ENCODE peak calls at places on chromosomes 6 and 20, in five cellular contexts. One of them, this sample, is unnamed.

GRCh38 chr20:59785986-59786753 is 147.3 kb downstream of the SYCP2 start:
- DNase-seq in A673: no peak
- DNase-seq in fibroblast of lung: no peak
- DNase-seq in heart right ventricle: no peak
- DNase-seq in breast epithelium: peak; percentile 17
- DNase-seq in this sample: no peak

GRCh38 chr20:31764641-31765305 is 25.7 kb downstream of the TPX2 start:
- DNase-seq in A673: no peak
- DNase-seq in fibroblast of lung: no peak
- DNase-seq in heart right ventricle: no peak
- DNase-seq in breast epithelium: no peak
- DNase-seq in this sample: no peak

GRCh38 chr6:144104898-144105487 is 9.6 kb upstream of the SF3B5 start:
- DNase-seq in A673: peak; percentile 85
- DNase-seq in fibroblast of lung: peak; percentile 87
- DNase-seq in heart right ventricle: peak; percentile 74
- DNase-seq in breast epithelium: no peak
- DNase-seq in this sample: no peak

GRCh38 chr6:165422192-165422591 is 112.8 kb upstream of the C6orf118 start:
- DNase-seq in A673: no peak
- DNase-seq in fibroblast of lung: no peak
- DNase-seq in heart right ventricle: no peak
- DNase-seq in breast epithelium: no peak
- DNase-seq in this sample: no peak

GRCh38 chr6:11755725-11756124 is 22.9 kb downstream of the ADTRP start:
- DNase-seq in A673: no peak
- DNase-seq in fibroblast of lung: no peak
- DNase-seq in heart right ventricle: no peak
- DNase-seq in breast epithelium: no peak
- DNase-seq in this sample: no peak

GRCh38 chr6:37056439-37057127 is 51.1 kb downstream of the FGD2 start:
- DNase-seq in A673: no peak
- DNase-seq in fibroblast of lung: peak; percentile 26
- DNase-seq in heart right ventricle: no peak
- DNase-seq in breast epithelium: peak; percentile 55
- DNase-seq in this sample: no peak

GRCh38 chr20:36845288-36845969 is 30.5 kb upstream of the TLDC2 start:
- DNase-seq in A673: peak; percentile 69
- DNase-seq in fibroblast of lung: no peak
- DNase-seq in heart right ventricle: no peak
- DNase-seq in breast epithelium: no peak
- DNase-seq in this sample: no peak

GRCh38 chr6:25112207-25112874 is 166.8 kb upstream of the CARMIL1 start:
- DNase-seq in A673: no peak
- DNase-seq in fibroblast of lung: peak; percentile 25
- DNase-seq in heart right ventricle: no peak
- DNase-seq in breast epithelium: no peak
- DNase-seq in this sample: no peak

GRCh38 chr20:11711214-11711613 is 206.5 kb upstream of the BTBD3 start:
- DNase-seq in A673: no peak
- DNase-seq in fibroblast of lung: no peak
- DNase-seq in heart right ventricle: no peak
- DNase-seq in breast epithelium: no peak
- DNase-seq in this sample: no peak

GRCh38 chr6:5034328-5034727 is 30.5 kb upstream of the RPP40 start:
- DNase-seq in A673: no peak
- DNase-seq in fibroblast of lung: no peak
- DNase-seq in heart right ventricle: no peak
- DNase-seq in breast epithelium: no peak
- DNase-seq in this sample: no peak

GRCh38 chr20:55667955-55668354 is 337.4 kb downstream of the CBLN4 start:
- DNase-seq in A673: no peak
- DNase-seq in fibroblast of lung: no peak
- DNase-seq in heart right ventricle: no peak
- DNase-seq in breast epithelium: no peak
- DNase-seq in this sample: no peak

GRCh38 chr6:134034478-134034877 is 17.9 kb downstream of the SLC2A12 start:
- DNase-seq in A673: no peak
- DNase-seq in fibroblast of lung: no peak
- DNase-seq in heart right ventricle: no peak
- DNase-seq in breast epithelium: no peak
- DNase-seq in this sample: no peak

GRCh38 chr6:123810214-123810613 is 6.5 kb downstream of the NKAIN2 start:
- DNase-seq in A673: no peak
- DNase-seq in fibroblast of lung: no peak
- DNase-seq in heart right ventricle: no peak
- DNase-seq in breast epithelium: no peak
- DNase-seq in this sample: no peak

GRCh38 chr6:11202513-11203305 is 29.8 kb downstream of the NEDD9 start:
- DNase-seq in A673: peak; percentile 82
- DNase-seq in fibroblast of lung: peak; percentile 19
- DNase-seq in heart right ventricle: no peak
- DNase-seq in breast epithelium: no peak
- DNase-seq in this sample: no peak

GRCh38 chr6:57305754-57306153 is 11.7 kb upstream of the PRIM2 start:
- DNase-seq in A673: no peak
- DNase-seq in fibroblast of lung: peak; percentile 42
- DNase-seq in heart right ventricle: no peak
- DNase-seq in breast epithelium: no peak
- DNase-seq in this sample: no peak

GRCh38 chr6:160118620-160119234 is 2.9 kb upstream of the SLC22A1 start:
- DNase-seq in A673: no peak
- DNase-seq in fibroblast of lung: no peak
- DNase-seq in heart right ventricle: no peak
- DNase-seq in breast epithelium: no peak
- DNase-seq in this sample: no peak

GRCh38 chr6:141105481-141105880 is 1027.2 kb upstream of the GJE1 start:
- DNase-seq in A673: peak; percentile 94
- DNase-seq in fibroblast of lung: peak; percentile 12
- DNase-seq in heart right ventricle: no peak
- DNase-seq in breast epithelium: no peak
- DNase-seq in this sample: no peak

GRCh38 chr6:31473780-31474725 is 23.9 kb upstream of the MICB start:
- DNase-seq in A673: peak; percentile 29
- DNase-seq in fibroblast of lung: peak; percentile 61
- DNase-seq in heart right ventricle: no peak
- DNase-seq in breast epithelium: no peak
- DNase-seq in this sample: no peak

GRCh38 chr6:68007717-68008116 is 627.4 kb upstream of the ADGRB3 start:
- DNase-seq in A673: no peak
- DNase-seq in fibroblast of lung: no peak
- DNase-seq in heart right ventricle: no peak
- DNase-seq in breast epithelium: no peak
- DNase-seq in this sample: no peak

GRCh38 chr6:68008445-68008844 is 626.6 kb upstream of the ADGRB3 start:
- DNase-seq in A673: no peak
- DNase-seq in fibroblast of lung: peak; percentile 33
- DNase-seq in heart right ventricle: no peak
- DNase-seq in breast epithelium: no peak
- DNase-seq in this sample: no peak

DNA sequence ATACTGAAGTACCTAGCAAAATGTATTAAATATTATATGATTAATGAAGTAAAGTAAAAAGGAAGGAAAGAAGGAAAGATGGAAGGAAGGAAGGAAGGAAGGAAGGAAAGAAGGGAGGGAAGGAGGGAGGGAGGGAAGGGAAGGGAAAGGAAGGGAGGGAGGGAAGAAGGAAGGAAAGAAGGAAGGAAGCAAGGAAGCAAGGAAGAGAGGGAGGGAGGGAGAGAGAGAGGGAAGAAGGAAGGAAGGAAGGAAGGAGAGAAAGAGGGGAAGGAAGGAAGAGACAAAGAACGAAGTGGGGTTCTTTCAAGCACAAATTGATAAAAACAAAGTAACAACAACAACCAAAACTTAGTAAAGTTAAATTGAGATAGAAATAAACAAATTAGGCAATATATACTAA is 622.3 kb upstream of the ADGRB3 start:
- DNase-seq in A673: no peak
- DNase-seq in fibroblast of lung: no peak
- DNase-seq in heart right ventricle: no peak
- DNase-seq in breast epithelium: no peak
- DNase-seq in this sample: no peak
- H3K4me3 ChIP-seq in A673: no peak overlapping the region
- H3K4me3 ChIP-seq in fibroblast of lung: no peak overlapping the region
- H3K4me3 ChIP-seq in heart right ventricle: no peak overlapping the region
- H3K4me3 ChIP-seq in breast epithelium: no peak overlapping the region
- H3K4me3 ChIP-seq in this sample: no peak overlapping the region

DNA sequence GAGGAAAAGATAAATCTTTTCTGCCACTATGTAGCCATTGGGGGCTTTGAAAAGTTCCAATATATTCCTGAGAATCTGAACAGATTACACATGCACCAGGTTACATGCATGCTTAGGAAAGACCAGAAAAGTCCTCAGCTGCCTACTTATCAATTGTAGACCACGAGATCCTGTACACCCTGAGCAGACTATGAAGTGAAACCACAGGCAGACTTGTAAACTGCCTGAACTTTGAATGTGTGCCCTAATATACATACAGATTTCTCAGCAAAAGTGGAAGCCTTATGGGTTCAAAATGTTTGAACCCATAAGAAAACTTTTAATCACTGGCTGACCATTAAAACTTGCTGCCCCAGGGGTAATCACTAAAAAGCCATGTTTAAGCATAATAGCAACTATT is 273.5 kb upstream of the RUNX2 start:
- DNase-seq in A673: no peak
- DNase-seq in fibroblast of lung: no peak
- DNase-seq in heart right ventricle: no peak
- DNase-seq in breast epithelium: no peak
- DNase-seq in this sample: no peak
- H3K4me1 ChIP-seq in A673: no peaks in the 10 kb centered on the region
- H3K4me1 ChIP-seq in fibroblast of lung: no peaks in the 10 kb centered on the region
- H3K4me1 ChIP-seq in heart right ventricle: no peaks in the 10 kb centered on the region
- H3K4me1 ChIP-seq in breast epithelium: no peaks in the 10 kb centered on the region
- H3K4me1 ChIP-seq in this sample: no peaks in the 10 kb centered on the region

DNA sequence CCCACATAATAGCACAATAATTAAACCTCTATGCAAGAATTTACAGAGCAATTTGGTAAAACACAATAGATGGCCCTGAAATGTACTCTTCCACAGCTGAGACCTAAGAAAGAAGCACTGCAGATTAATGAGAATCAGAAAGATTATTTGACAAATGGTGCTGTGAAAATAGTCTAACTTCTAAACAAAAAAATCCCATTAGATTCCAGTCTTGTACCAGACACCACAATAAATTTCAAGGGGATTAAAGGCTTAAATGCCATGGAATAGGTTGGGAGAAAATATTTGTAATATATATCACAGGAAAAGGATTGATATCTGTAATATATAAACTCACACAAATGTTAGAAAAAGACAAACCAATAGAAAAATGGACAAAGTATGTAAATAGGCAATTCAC is 14.4 kb downstream of the TMEM244 start:
- DNase-seq in A673: no peak
- DNase-seq in fibroblast of lung: no peak
- DNase-seq in heart right ventricle: no peak
- DNase-seq in breast epithelium: no peak
- DNase-seq in this sample: no peak
- TF ChIP-seq CTCF in A673: no peak
- TF ChIP-seq CTCF in fibroblast of lung: no peak
- TF ChIP-seq CTCF in heart right ventricle: no peak
- TF ChIP-seq CTCF in breast epithelium: no peak
- TF ChIP-seq CTCF in this sample: no peak

GRCh38 chr6:157037165-157037564 is 260.0 kb downstream of the ARID1B start:
- DNase-seq in A673: no peak
- DNase-seq in fibroblast of lung: no peak
- DNase-seq in heart right ventricle: no peak
- DNase-seq in breast epithelium: no peak
- DNase-seq in this sample: no peak

GRCh38 chr6:157033428-157034140 is 256.4 kb downstream of the ARID1B start:
- DNase-seq in A673: no peak
- DNase-seq in fibroblast of lung: peak; percentile 55
- DNase-seq in heart right ventricle: no peak
- DNase-seq in breast epithelium: no peak
- DNase-seq in this sample: no peak

GRCh38 chr6:157034433-157035230 is 257.5 kb downstream of the ARID1B start:
- DNase-seq in A673: peak; percentile 74
- DNase-seq in fibroblast of lung: peak; percentile 81
- DNase-seq in heart right ventricle: no peak
- DNase-seq in breast epithelium: no peak
- DNase-seq in this sample: no peak

GRCh38 chr6:157035576-157035975 is 258.4 kb downstream of the ARID1B start:
- DNase-seq in A673: no peak
- DNase-seq in fibroblast of lung: no peak
- DNase-seq in heart right ventricle: no peak
- DNase-seq in breast epithelium: no peak
- DNase-seq in this sample: no peak

GRCh38 chr6:157036245-157036681 is 259.1 kb downstream of the ARID1B start:
- DNase-seq in A673: no peak
- DNase-seq in fibroblast of lung: peak; percentile 49
- DNase-seq in heart right ventricle: no peak
- DNase-seq in breast epithelium: no peak
- DNase-seq in this sample: no peak
- H3K4me3 ChIP-seq in A673: no peak overlapping the region
- H3K4me3 ChIP-seq in fibroblast of lung: no peak overlapping the region
- H3K4me3 ChIP-seq in heart right ventricle: no peak overlapping the region
- H3K4me3 ChIP-seq in breast epithelium: no peak overlapping the region
- H3K4me3 ChIP-seq in this sample: no peak overlapping the region

DNA sequence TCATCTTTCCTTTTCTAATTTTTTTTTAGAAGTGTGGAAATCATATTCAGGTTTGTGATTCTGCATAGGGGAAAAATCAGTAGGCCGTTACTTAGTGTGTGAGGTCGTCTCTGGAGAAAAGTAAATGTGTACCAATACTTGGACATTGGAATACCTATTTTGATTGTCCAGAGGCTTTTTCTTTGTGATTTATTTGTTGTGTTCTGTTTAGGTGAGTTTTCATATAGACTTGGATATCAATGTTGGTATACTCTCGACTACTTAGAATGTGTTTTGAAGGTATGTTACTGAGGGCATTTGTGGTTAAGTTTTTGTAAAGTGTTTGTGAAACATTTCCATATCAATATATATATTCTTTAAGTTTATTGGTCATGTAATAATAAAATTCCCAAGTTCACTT is 2.3 kb downstream of the CD2AP start:
- DNase-seq in A673: no peak
- DNase-seq in fibroblast of lung: no peak
- DNase-seq in heart right ventricle: no peak
- DNase-seq in breast epithelium: no peak
- DNase-seq in this sample: no peak
- H3K4me1 ChIP-seq in A673: peaks cover 12% of the 10 kb centered on the region
- H3K4me1 ChIP-seq in fibroblast of lung: no peaks in the 10 kb centered on the region
- H3K4me1 ChIP-seq in heart right ventricle: peaks cover 49% of the 10 kb centered on the region
- H3K4me1 ChIP-seq in breast epithelium: no peaks in the 10 kb centered on the region
- H3K4me1 ChIP-seq in this sample: peaks cover 67% of the 10 kb centered on the region

DNA sequence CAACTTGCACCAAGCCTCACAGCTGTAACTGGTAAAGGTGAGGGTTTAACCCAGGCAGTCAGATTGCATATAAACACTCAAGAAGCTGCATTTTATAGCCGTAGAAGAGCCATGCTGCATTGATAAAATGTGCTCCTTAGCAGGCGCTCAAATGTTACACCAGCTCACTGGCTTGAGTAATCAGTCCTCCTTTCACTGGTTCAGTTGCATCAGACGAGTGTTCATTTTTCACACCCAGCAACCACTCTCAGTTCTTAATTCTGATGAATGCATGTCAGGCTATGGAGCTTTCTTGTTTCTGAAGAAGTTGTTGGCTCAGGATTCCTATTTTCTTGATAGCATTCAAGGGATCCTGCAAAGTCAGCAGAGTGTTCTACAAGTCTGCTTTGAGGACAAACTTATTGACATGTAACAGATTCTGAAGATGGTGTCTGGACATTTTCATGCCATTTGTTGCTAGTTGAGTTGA is 198.3 kb downstream of the PLCB1 start:
- DNase-seq in A673: no peak
- DNase-seq in fibroblast of lung: peak; percentile 6
- DNase-seq in heart right ventricle: no peak
- DNase-seq in breast epithelium: no peak
- DNase-seq in this sample: no peak
- TF ChIP-seq CTCF in A673: no peak
- TF ChIP-seq CTCF in fibroblast of lung: no peak
- TF ChIP-seq CTCF in heart right ventricle: no peak
- TF ChIP-seq CTCF in breast epithelium: no peak
- TF ChIP-seq CTCF in this sample: no peak

GRCh38 chr6:124928831-124929230 is 33.4 kb upstream of the RNF217 start:
- DNase-seq in A673: no peak
- DNase-seq in fibroblast of lung: no peak
- DNase-seq in heart right ventricle: no peak
- DNase-seq in breast epithelium: no peak
- DNase-seq in this sample: no peak
- H3K4me3 ChIP-seq in A673: no peak overlapping the region
- H3K4me3 ChIP-seq in fibroblast of lung: no peak overlapping the region
- H3K4me3 ChIP-seq in heart right ventricle: no peak overlapping the region
- H3K4me3 ChIP-seq in breast epithelium: no peak overlapping the region
- H3K4me3 ChIP-seq in this sample: no peak overlapping the region

This sample was measured in left ventricle myocardium inferior.